ENCODE peak calls at places on chromosome 20, in nine cellular contexts. C is RWPE1, G is fibroblast of villous mesenchyme, S is HFFc6, Q is cardiac fibroblast, W is tibial artery, T is PC-9, N is adrenal gland, A is transverse colon. Y is an unnamed sample.

GRCh38 chr20:61875221-61875885 is 190.3 kb downstream of the TAF4 start:
- DNase-seq in N (no peak), A (no peak), W (no peak), S (no peak), Q (no peak), C (no peak), G (no peak), T (no peak), Y (no peak)

GRCh38 chr20:53707341-53708102 is 113.9 kb upstream of the ZNF217 start:
- DNase-seq in C (no peak), Q (peak), G (peak), N (no peak), T (no peak), W (no peak), A (no peak), S (peak), Y (peak)

GRCh38 chr20:10551732-10552724 is 116.9 kb downstream of the SLX4IP start:
- DNase-seq in Q (no peak), A (no peak), W (no peak), C (no peak), S (no peak), T (no peak), N (no peak), G (no peak), Y (no peak)

GRCh38 chr20:50724851-50725721 is 6.3 kb upstream of the PARD6B start:
- DNase-seq in N (peak), A (peak), C (peak), G (peak), T (peak), Q (peak), S (peak), W (peak), Y (peak)

GRCh38 chr20:56748476-56749377 is 119.6 kb downstream of the TFAP2C start:
- DNase-seq in C (no peak), S (no peak), T (peak), Q (no peak), W (no peak), G (no peak), A (no peak), N (no peak), Y (no peak)

GRCh38 chr20:62054451-62054953 is 11.2 kb downstream of the TAF4 start:
- DNase-seq in A (no peak), G (no peak), N (no peak), W (no peak), Q (no peak), C (no peak), T (no peak), S (no peak), Y (no peak)

GRCh38 chr20:34560141-34560523 is 1.6 kb downstream of the MAP1LC3A start:
- DNase-seq in N (no peak), S (no peak), G (no peak), T (no peak), W (no peak), C (no peak), Q (no peak), A (no peak), Y (no peak)

GRCh38 chr20:46979603-46980241 is 85.1 kb downstream of the EYA2 start:
- DNase-seq in T (no peak), N (no peak), A (no peak), C (no peak), S (no peak), Q (no peak), G (no peak), W (no peak), Y (no peak)

GRCh38 chr20:17992847-17993508 is 24.2 kb downstream of the MGME1 start:
- DNase-seq in Q (peak), S (no peak), A (no peak), T (no peak), W (no peak), N (no peak), G (no peak), C (no peak), Y (no peak)

GRCh38 chr20:62704341-62704948 is 4.2 kb upstream of the NTSR1 start:
- DNase-seq in A (peak), W (peak), T (peak), C (peak), N (peak), Q (peak), S (peak), G (peak), Y (peak)

GRCh38 chr20:90651-91050 is 3.2 kb downstream of the DEFB125 start:
- DNase-seq in Q (peak), N (no peak), C (peak), G (no peak), S (no peak), W (no peak), T (no peak), A (no peak), Y (no peak)

GRCh38 chr20:49758781-49759180 is 45.1 kb upstream of the B4GALT5 start:
- DNase-seq in T (no peak), W (no peak), N (no peak), C (no peak), A (no peak), G (no peak), Q (no peak), S (no peak), Y (no peak)

GRCh38 chr20:33005132-33005566 is 916 bp upstream of the SUN5 start:
- DNase-seq in G (no peak), S (no peak), N (no peak), Q (peak), A (no peak), C (no peak), W (no peak), T (no peak), Y (no peak)

GRCh38 chr20:326645-327031 is 1.3 kb downstream of the SOX12 start:
- DNase-seq in G (peak), C (no peak), A (peak), S (no peak), Q (peak), W (no peak), N (peak), T (no peak), Y (no peak)

GRCh38 chr20:60057866-60058807 is 99.9 kb downstream of the CDH26 start:
- DNase-seq in N (no peak), G (peak), Q (peak), A (peak), T (no peak), S (no peak), C (no peak), W (no peak), Y (no peak)

GRCh38 chr20:20207291-20207690 is 155.0 kb downstream of the CFAP61 start:
- DNase-seq in N (no peak), C (no peak), Q (no peak), A (no peak), G (no peak), W (no peak), T (no peak), S (no peak), Y (no peak)

DNA sequence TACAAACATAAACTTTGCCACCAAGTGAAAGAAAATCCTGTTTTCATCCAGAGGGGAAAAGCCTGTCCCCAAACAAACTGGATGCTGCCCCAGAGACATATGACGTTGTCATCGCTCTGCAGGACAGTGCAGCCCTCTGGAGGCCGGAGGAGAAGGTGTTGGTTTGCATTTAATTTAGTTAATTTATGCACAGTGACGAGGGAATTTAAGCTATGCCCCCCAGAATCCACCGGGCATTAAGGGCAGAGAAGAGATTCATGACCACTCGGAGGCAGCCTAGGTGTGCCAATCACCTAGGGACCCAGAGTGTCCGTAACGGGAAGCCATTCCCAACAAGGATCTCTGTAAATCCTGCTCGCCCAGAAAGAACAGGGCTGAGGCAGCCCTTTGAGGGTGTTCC is 45.1 kb downstream of the NINL start:
- DNase-seq in G (peak), T (no peak), N (peak), Q (peak), A (no peak), W (no peak), S (peak), C (peak), Y (no peak)
- TF ChIP-seq CTCF in G (peak), T (peak), N (peak), Q (peak), A (peak), W (peak), S (peak), C (peak), Y (peak)

GRCh38 chr20:51966296-51966971 is 164.1 kb upstream of the SALL4 start:
- DNase-seq in T (peak), A (peak), N (peak), Q (peak), C (peak), S (peak), W (no peak), G (peak), Y (no peak)
- TF ChIP-seq CTCF in T (peak), A (peak), N (peak), Q (peak), C (peak), S (peak), W (peak), G (peak), Y (peak)

GRCh38 chr20:64047968-64048401 is 1.5 kb downstream of the SOX18 start:
- DNase-seq in W (no peak), T (no peak), C (no peak), Q (no peak), G (no peak), N (no peak), S (no peak), A (no peak), Y (no peak)

GRCh38 chr20:64050261-64051032 is 1.0 kb upstream of the SOX18 start:
- DNase-seq in S (no peak), A (no peak), C (no peak), Q (no peak), N (no peak), W (no peak), T (no peak), G (no peak), Y (no peak)

GRCh38 chr20:64048402-64049044 is 916 bp downstream of the SOX18 start:
- DNase-seq in A (no peak), G (no peak), W (no peak), N (no peak), Q (no peak), S (no peak), C (no peak), T (no peak), Y (no peak)

GRCh38 chr20:64049887-64050260 is 435 bp upstream of the SOX18 start:
- DNase-seq in C (no peak), N (no peak), W (no peak), S (no peak), Q (no peak), G (no peak), T (no peak), A (no peak), Y (no peak)

GRCh38 chr20:64049060-64049886 is at the start of gene SOX18:
- DNase-seq in N (no peak), C (no peak), G (peak), W (no peak), S (no peak), Q (peak), T (no peak), A (no peak), Y (no peak)
- TF ChIP-seq CTCF in N (no peak), C (no peak), G (no peak), W (no peak), S (no peak), Q (no peak), T (no peak), A (no peak), Y (no peak)

DNA sequence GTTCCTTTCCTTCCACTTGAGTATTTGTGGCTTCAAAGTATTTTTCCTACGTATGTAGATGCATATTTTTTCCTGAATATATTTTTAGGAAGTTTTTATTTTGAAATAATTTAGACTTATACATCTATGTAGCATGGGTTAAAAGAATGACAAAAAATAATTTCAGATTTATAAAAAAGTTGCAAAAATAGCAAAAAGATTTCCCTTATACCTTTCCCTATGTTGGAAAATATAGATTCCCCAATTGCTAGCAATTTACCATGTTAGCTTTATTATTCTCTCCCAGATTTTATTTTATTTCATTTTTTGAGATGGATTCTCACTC is 69.8 kb downstream of the SCAND1 start:
- DNase-seq in G (no peak), T (no peak), C (no peak), A (no peak), Q (no peak), S (no peak), W (no peak), N (no peak), Y (no peak)
- TF ChIP-seq CTCF in G (no peak), T (peak), C (peak), A (no peak), Q (no peak), S (peak), W (no peak), N (no peak), Y (no peak)

GRCh38 chr20:40880063-40880715 is 148.4 kb upstream of the TOP1 start:
- DNase-seq in Q (no peak), N (no peak), W (no peak), S (no peak), A (no peak), T (no peak), G (no peak), C (no peak), Y (no peak)
- TF ChIP-seq CTCF in Q (no peak), N (no peak), W (no peak), S (no peak), A (no peak), T (no peak), G (no peak), C (no peak), Y (no peak)

GRCh38 chr20:3767434-3768341 is at the start of gene ADISSP:
- DNase-seq in A (peak), N (peak), Q (peak), T (peak), C (peak), S (peak), G (peak), W (peak), Y (peak)
- TF ChIP-seq CTCF in A (no peak), N (no peak), Q (no peak), T (no peak), C (no peak), S (no peak), G (peak), W (no peak), Y (peak)